ENCODE peak calls at places on chromosomes 12 and 14, in ten cellular contexts. One of them, this sample, is unnamed.

GRCh38 chr12:58069268-58069967 is 128.1 kb downstream of the ATP23 start:
- DNase-seq in GM12865: no peak
- DNase-seq in sigmoid colon: no peak
- DNase-seq in GM10248: no peak
- DNase-seq in osteocyte: no peak
- DNase-seq in stomach: no peak
- DNase-seq in foreskin fibroblast: peak
- DNase-seq in astrocyte of the cerebellum: no peak
- DNase-seq in left ventricle myocardium inferior: no peak
- DNase-seq in GM23338: no peak
- DNase-seq in this sample: peak

GRCh38 chr12:27635349-27635972 is 60.8 kb upstream of the REP15 start:
- DNase-seq in stomach: no peak
- DNase-seq in GM12865: peak
- DNase-seq in foreskin fibroblast: no peak
- DNase-seq in sigmoid colon: no peak
- DNase-seq in GM10248: peak
- DNase-seq in astrocyte of the cerebellum: peak
- DNase-seq in GM23338: peak
- DNase-seq in left ventricle myocardium inferior: no peak
- DNase-seq in osteocyte: no peak
- DNase-seq in this sample: peak

GRCh38 chr12:116012757-116013156 is 264.7 kb downstream of the MED13L start:
- DNase-seq in sigmoid colon: no peak
- DNase-seq in stomach: no peak
- DNase-seq in left ventricle myocardium inferior: no peak
- DNase-seq in GM12865: no peak
- DNase-seq in astrocyte of the cerebellum: no peak
- DNase-seq in osteocyte: no peak
- DNase-seq in GM10248: no peak
- DNase-seq in GM23338: no peak
- DNase-seq in foreskin fibroblast: no peak
- DNase-seq in this sample: no peak

GRCh38 chr14:104805326-104805678 is 4.4 kb downstream of the ZBTB42 start:
- DNase-seq in GM10248: no peak
- DNase-seq in osteocyte: peak
- DNase-seq in GM23338: no peak
- DNase-seq in left ventricle myocardium inferior: no peak
- DNase-seq in stomach: peak
- DNase-seq in sigmoid colon: no peak
- DNase-seq in GM12865: no peak
- DNase-seq in astrocyte of the cerebellum: peak
- DNase-seq in foreskin fibroblast: peak
- DNase-seq in this sample: no peak

GRCh38 chr14:100398044-100398443 is 74.9 kb downstream of the SLC25A47 start:
- DNase-seq in foreskin fibroblast: no peak
- DNase-seq in left ventricle myocardium inferior: no peak
- DNase-seq in osteocyte: no peak
- DNase-seq in GM12865: no peak
- DNase-seq in sigmoid colon: no peak
- DNase-seq in stomach: no peak
- DNase-seq in GM23338: no peak
- DNase-seq in GM10248: no peak
- DNase-seq in astrocyte of the cerebellum: no peak
- DNase-seq in this sample: no peak

GRCh38 chr12:131066886-131067490 is 113.3 kb downstream of the ADGRD1 start:
- DNase-seq in foreskin fibroblast: no peak
- DNase-seq in astrocyte of the cerebellum: no peak
- DNase-seq in GM12865: no peak
- DNase-seq in osteocyte: no peak
- DNase-seq in stomach: no peak
- DNase-seq in sigmoid colon: peak
- DNase-seq in GM10248: no peak
- DNase-seq in GM23338: no peak
- DNase-seq in left ventricle myocardium inferior: peak
- DNase-seq in this sample: no peak

GRCh38 chr14:105169776-105170655 is 1.4 kb upstream of the JAG2 start:
- DNase-seq in foreskin fibroblast: no peak
- DNase-seq in GM12865: no peak
- DNase-seq in GM23338: no peak
- DNase-seq in GM10248: no peak
- DNase-seq in left ventricle myocardium inferior: no peak
- DNase-seq in astrocyte of the cerebellum: no peak
- DNase-seq in osteocyte: no peak
- DNase-seq in sigmoid colon: no peak
- DNase-seq in stomach: no peak
- DNase-seq in this sample: no peak

GRCh38 chr12:114092981-114093380 is 126.9 kb upstream of the RBM19 start:
- DNase-seq in GM12865: no peak
- DNase-seq in osteocyte: no peak
- DNase-seq in GM23338: no peak
- DNase-seq in sigmoid colon: no peak
- DNase-seq in foreskin fibroblast: peak
- DNase-seq in left ventricle myocardium inferior: no peak
- DNase-seq in astrocyte of the cerebellum: no peak
- DNase-seq in GM10248: no peak
- DNase-seq in stomach: no peak
- DNase-seq in this sample: no peak

GRCh38 chr14:74864193-74864592 is 11.8 kb downstream of the PROX2 start:
- DNase-seq in sigmoid colon: no peak
- DNase-seq in GM23338: no peak
- DNase-seq in GM10248: no peak
- DNase-seq in foreskin fibroblast: no peak
- DNase-seq in left ventricle myocardium inferior: no peak
- DNase-seq in osteocyte: no peak
- DNase-seq in stomach: no peak
- DNase-seq in GM12865: no peak
- DNase-seq in astrocyte of the cerebellum: no peak
- DNase-seq in this sample: no peak

GRCh38 chr14:74863274-74863673 is 12.7 kb downstream of the PROX2 start:
- DNase-seq in sigmoid colon: no peak
- DNase-seq in left ventricle myocardium inferior: no peak
- DNase-seq in GM10248: no peak
- DNase-seq in astrocyte of the cerebellum: no peak
- DNase-seq in stomach: no peak
- DNase-seq in osteocyte: peak
- DNase-seq in GM23338: no peak
- DNase-seq in GM12865: no peak
- DNase-seq in foreskin fibroblast: no peak
- DNase-seq in this sample: no peak

GRCh38 chr14:74866708-74867389 is 9.1 kb downstream of the PROX2 start:
- DNase-seq in osteocyte: no peak
- DNase-seq in stomach: no peak
- DNase-seq in astrocyte of the cerebellum: no peak
- DNase-seq in GM12865: no peak
- DNase-seq in left ventricle myocardium inferior: no peak
- DNase-seq in GM23338: no peak
- DNase-seq in sigmoid colon: no peak
- DNase-seq in foreskin fibroblast: no peak
- DNase-seq in GM10248: no peak
- DNase-seq in this sample: no peak

GRCh38 chr14:74867673-74868072 is 8.3 kb downstream of the PROX2 start:
- DNase-seq in GM23338: no peak
- DNase-seq in astrocyte of the cerebellum: no peak
- DNase-seq in osteocyte: no peak
- DNase-seq in foreskin fibroblast: peak
- DNase-seq in stomach: no peak
- DNase-seq in GM12865: peak
- DNase-seq in GM10248: no peak
- DNase-seq in sigmoid colon: peak
- DNase-seq in left ventricle myocardium inferior: no peak
- DNase-seq in this sample: peak

DNA sequence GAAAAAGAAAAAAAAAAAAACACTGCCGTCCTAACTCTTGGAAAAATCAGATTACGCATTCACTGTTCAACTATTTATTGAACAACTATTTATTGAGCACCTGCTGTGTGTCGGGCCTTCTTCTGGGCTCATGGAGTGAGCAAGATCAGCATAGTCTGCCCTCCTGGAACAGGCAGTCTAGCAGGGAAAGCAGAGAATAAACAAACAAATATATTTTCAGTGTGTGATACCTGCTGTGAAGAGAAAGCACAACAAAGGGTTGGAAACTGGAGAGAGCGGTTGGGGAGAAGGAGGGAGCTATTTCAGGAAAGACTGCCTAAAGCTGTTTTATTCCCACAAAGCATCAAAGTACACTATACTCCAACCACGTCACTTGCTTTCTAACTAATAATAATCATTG is 10.8 kb downstream of the PROX2 start:
- DNase-seq in GM12865: no peak
- DNase-seq in astrocyte of the cerebellum: no peak
- DNase-seq in left ventricle myocardium inferior: no peak
- DNase-seq in foreskin fibroblast: no peak
- DNase-seq in stomach: no peak
- DNase-seq in GM10248: no peak
- DNase-seq in GM23338: no peak
- DNase-seq in sigmoid colon: no peak
- DNase-seq in osteocyte: no peak
- DNase-seq in this sample: no peak
- TF ChIP-seq CTCF in GM12865: no peak
- TF ChIP-seq CTCF in astrocyte of the cerebellum: no peak
- TF ChIP-seq CTCF in left ventricle myocardium inferior: no peak
- TF ChIP-seq CTCF in foreskin fibroblast: no peak
- TF ChIP-seq CTCF in stomach: no peak
- TF ChIP-seq CTCF in GM10248: no peak
- TF ChIP-seq CTCF in GM23338: no peak
- TF ChIP-seq CTCF in sigmoid colon: no peak
- TF ChIP-seq CTCF in osteocyte: no peak
- TF ChIP-seq CTCF in this sample: no peak

GRCh38 chr12:4383304-4383865 is 3.9 kb upstream of the FGF23 start:
- DNase-seq in GM23338: peak
- DNase-seq in astrocyte of the cerebellum: no peak
- DNase-seq in stomach: no peak
- DNase-seq in osteocyte: no peak
- DNase-seq in left ventricle myocardium inferior: no peak
- DNase-seq in GM10248: no peak
- DNase-seq in foreskin fibroblast: no peak
- DNase-seq in sigmoid colon: no peak
- DNase-seq in GM12865: peak
- DNase-seq in this sample: no peak

GRCh38 chr12:4380332-4380731 is 820 bp upstream of the FGF23 start:
- DNase-seq in foreskin fibroblast: no peak
- DNase-seq in astrocyte of the cerebellum: no peak
- DNase-seq in sigmoid colon: no peak
- DNase-seq in osteocyte: no peak
- DNase-seq in GM23338: no peak
- DNase-seq in GM12865: no peak
- DNase-seq in GM10248: no peak
- DNase-seq in stomach: no peak
- DNase-seq in left ventricle myocardium inferior: no peak
- DNase-seq in this sample: no peak

DNA sequence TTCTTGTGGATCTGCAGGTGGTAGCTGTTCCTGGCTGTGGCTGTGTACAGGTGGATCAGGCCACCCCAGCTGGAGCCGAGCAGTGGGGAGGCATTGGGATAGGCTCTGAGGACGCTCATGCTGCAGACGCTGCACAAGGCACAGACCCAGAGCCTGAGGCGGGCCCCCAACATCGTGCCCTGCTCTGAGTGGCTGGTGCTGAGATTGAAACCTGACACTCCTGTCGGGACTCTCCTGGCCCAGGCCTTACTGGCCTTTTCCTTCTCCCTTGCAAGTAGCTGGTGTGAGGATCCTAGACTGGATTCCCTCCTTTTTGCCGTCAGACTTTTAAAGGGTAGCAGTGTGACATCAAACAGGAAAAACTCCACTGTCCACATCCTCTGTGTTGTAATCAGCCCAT is at the start of gene FGF23:
- DNase-seq in GM12865: no peak
- DNase-seq in stomach: no peak
- DNase-seq in astrocyte of the cerebellum: no peak
- DNase-seq in sigmoid colon: no peak
- DNase-seq in left ventricle myocardium inferior: no peak
- DNase-seq in GM10248: no peak
- DNase-seq in GM23338: peak
- DNase-seq in osteocyte: no peak
- DNase-seq in foreskin fibroblast: peak
- DNase-seq in this sample: no peak
- TF ChIP-seq CTCF in GM12865: no peak
- TF ChIP-seq CTCF in stomach: no peak
- TF ChIP-seq CTCF in astrocyte of the cerebellum: no peak
- TF ChIP-seq CTCF in sigmoid colon: no peak
- TF ChIP-seq CTCF in left ventricle myocardium inferior: no peak
- TF ChIP-seq CTCF in GM10248: no peak
- TF ChIP-seq CTCF in GM23338: no peak
- TF ChIP-seq CTCF in osteocyte: no peak
- TF ChIP-seq CTCF in foreskin fibroblast: no peak
- TF ChIP-seq CTCF in this sample: no peak

GRCh38 chr12:100895197-100895596 is 100.6 kb downstream of the ANO4 start:
- DNase-seq in GM23338: no peak
- DNase-seq in astrocyte of the cerebellum: no peak
- DNase-seq in left ventricle myocardium inferior: no peak
- DNase-seq in GM12865: no peak
- DNase-seq in stomach: no peak
- DNase-seq in GM10248: no peak
- DNase-seq in foreskin fibroblast: no peak
- DNase-seq in sigmoid colon: no peak
- DNase-seq in osteocyte: no peak
- DNase-seq in this sample: no peak
- TF ChIP-seq CTCF in GM23338: no peak
- TF ChIP-seq CTCF in astrocyte of the cerebellum: no peak
- TF ChIP-seq CTCF in left ventricle myocardium inferior: no peak
- TF ChIP-seq CTCF in GM12865: no peak
- TF ChIP-seq CTCF in stomach: no peak
- TF ChIP-seq CTCF in GM10248: no peak
- TF ChIP-seq CTCF in foreskin fibroblast: no peak
- TF ChIP-seq CTCF in sigmoid colon: no peak
- TF ChIP-seq CTCF in osteocyte: no peak
- TF ChIP-seq CTCF in this sample: no peak

GRCh38 chr14:106877527-106877926 is 1351.1 kb downstream of the TMEM121 start:
- DNase-seq in osteocyte: no peak
- DNase-seq in foreskin fibroblast: no peak
- DNase-seq in stomach: no peak
- DNase-seq in GM10248: no peak
- DNase-seq in left ventricle myocardium inferior: no peak
- DNase-seq in astrocyte of the cerebellum: no peak
- DNase-seq in GM23338: no peak
- DNase-seq in sigmoid colon: no peak
- DNase-seq in GM12865: no peak
- DNase-seq in this sample: no peak

GRCh38 chr14:106876711-106877110 is 1350.3 kb downstream of the TMEM121 start:
- DNase-seq in osteocyte: no peak
- DNase-seq in astrocyte of the cerebellum: no peak
- DNase-seq in GM10248: no peak
- DNase-seq in left ventricle myocardium inferior: no peak
- DNase-seq in stomach: no peak
- DNase-seq in GM23338: no peak
- DNase-seq in foreskin fibroblast: no peak
- DNase-seq in GM12865: no peak
- DNase-seq in sigmoid colon: no peak
- DNase-seq in this sample: no peak

GRCh38 chr14:106883218-106883692 is 1356.9 kb downstream of the TMEM121 start:
- DNase-seq in GM23338: peak
- DNase-seq in sigmoid colon: no peak
- DNase-seq in stomach: no peak
- DNase-seq in osteocyte: peak
- DNase-seq in GM10248: no peak
- DNase-seq in left ventricle myocardium inferior: no peak
- DNase-seq in astrocyte of the cerebellum: no peak
- DNase-seq in GM12865: peak
- DNase-seq in foreskin fibroblast: no peak
- DNase-seq in this sample: no peak

GRCh38 chr14:106875503-106875902 is 1349.1 kb downstream of the TMEM121 start:
- DNase-seq in foreskin fibroblast: no peak
- DNase-seq in GM12865: peak
- DNase-seq in GM23338: no peak
- DNase-seq in osteocyte: no peak
- DNase-seq in left ventricle myocardium inferior: peak
- DNase-seq in stomach: peak
- DNase-seq in astrocyte of the cerebellum: no peak
- DNase-seq in sigmoid colon: no peak
- DNase-seq in GM10248: peak
- DNase-seq in this sample: no peak

DNA sequence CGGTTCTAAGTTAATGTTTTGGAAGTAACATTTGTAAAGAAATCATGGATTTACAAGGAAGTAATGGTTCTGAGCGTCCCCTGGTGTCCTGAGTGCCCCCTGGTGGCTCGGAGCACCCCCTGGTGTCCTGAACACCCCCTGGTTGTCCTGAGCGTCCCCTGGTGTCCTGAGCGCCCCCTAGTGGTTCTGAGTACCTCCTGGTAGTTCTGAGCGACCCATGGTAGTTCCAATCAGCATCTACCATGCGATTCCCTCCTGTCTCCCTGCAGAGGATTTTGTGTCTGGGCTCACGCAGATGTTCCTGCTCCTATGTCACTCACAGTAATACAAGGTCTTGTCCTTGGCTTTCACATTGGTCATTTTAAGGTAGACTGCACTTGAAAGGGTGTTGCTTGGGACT is 1352.9 kb downstream of the TMEM121 start:
- DNase-seq in left ventricle myocardium inferior: no peak
- DNase-seq in GM12865: peak
- DNase-seq in stomach: peak
- DNase-seq in GM23338: peak
- DNase-seq in sigmoid colon: no peak
- DNase-seq in foreskin fibroblast: no peak
- DNase-seq in GM10248: peak
- DNase-seq in osteocyte: peak
- DNase-seq in astrocyte of the cerebellum: no peak
- DNase-seq in this sample: no peak
- TF ChIP-seq CTCF in left ventricle myocardium inferior: peak
- TF ChIP-seq CTCF in GM12865: peak
- TF ChIP-seq CTCF in stomach: no peak
- TF ChIP-seq CTCF in GM23338: peak
- TF ChIP-seq CTCF in sigmoid colon: no peak
- TF ChIP-seq CTCF in foreskin fibroblast: no peak
- TF ChIP-seq CTCF in GM10248: peak
- TF ChIP-seq CTCF in osteocyte: no peak
- TF ChIP-seq CTCF in astrocyte of the cerebellum: no peak
- TF ChIP-seq CTCF in this sample: no peak